ENCODE peak calls at places on chromosomes 13 and 19, in four cellular contexts. G is left ventricle myocardium inferior, D is AG04450, W is tibial nerve. B is an unnamed sample.

GRCh38 chr19:6459356-6460098 is at the start of gene SLC25A23:
- DNase-seq in G (peak), D (peak), W (peak), B (no peak)

GRCh38 chr19:4369888-4370260 is 26.5 kb downstream of the MPND start:
- DNase-seq in G (no peak), D (no peak), W (no peak), B (no peak)

GRCh38 chr19:55091126-55091910 is 15.6 kb downstream of the EPS8L1 start:
- DNase-seq in G (no peak), D (no peak), W (no peak), B (no peak)

GRCh38 chr13:29496241-29496712 is 99.2 kb downstream of the SLC7A1 start:
- DNase-seq in G (peak), D (no peak), W (no peak), B (no peak)

GRCh38 chr13:23960566-23961156 is 63.4 kb upstream of the C1QTNF9B start:
- DNase-seq in G (no peak), D (no peak), W (peak), B (no peak)

GRCh38 chr19:52297601-52298358 is 811 bp downstream of the ZNF480 start:
- DNase-seq in G (no peak), D (no peak), W (no peak), B (no peak)

GRCh38 chr19:37333457-37333856 is 37.4 kb upstream of the ZNF527 start:
- DNase-seq in G (no peak), D (no peak), W (no peak), B (no peak)

GRCh38 chr13:106102776-106103175 is 432.7 kb downstream of the EFNB2 start:
- DNase-seq in G (no peak), D (no peak), W (no peak), B (no peak)

GRCh38 chr13:90336507-90336906 is 1011.0 kb upstream of the MIR17HG start:
- DNase-seq in G (no peak), D (no peak), W (no peak), B (no peak)

GRCh38 chr13:77267362-77267761 is 59.5 kb downstream of the MYCBP2 start:
- DNase-seq in G (no peak), D (no peak), W (no peak), B (no peak)

GRCh38 chr19:16591803-16592556 is 19.8 kb upstream of the SLC35E1 start:
- DNase-seq in G (no peak), D (no peak), W (no peak), B (no peak)
- H3K27ac ChIP-seq in G (no peak), D (no peak), W (no peak), B (no peak)

GRCh38 chr13:99984463-99985242 is 3.1 kb downstream of the ZIC2 start:
- DNase-seq in G (no peak), D (no peak), W (no peak), B (no peak)
- H3K27ac ChIP-seq in G (no peak), D (no peak), W (no peak), B (no peak)

DNA sequence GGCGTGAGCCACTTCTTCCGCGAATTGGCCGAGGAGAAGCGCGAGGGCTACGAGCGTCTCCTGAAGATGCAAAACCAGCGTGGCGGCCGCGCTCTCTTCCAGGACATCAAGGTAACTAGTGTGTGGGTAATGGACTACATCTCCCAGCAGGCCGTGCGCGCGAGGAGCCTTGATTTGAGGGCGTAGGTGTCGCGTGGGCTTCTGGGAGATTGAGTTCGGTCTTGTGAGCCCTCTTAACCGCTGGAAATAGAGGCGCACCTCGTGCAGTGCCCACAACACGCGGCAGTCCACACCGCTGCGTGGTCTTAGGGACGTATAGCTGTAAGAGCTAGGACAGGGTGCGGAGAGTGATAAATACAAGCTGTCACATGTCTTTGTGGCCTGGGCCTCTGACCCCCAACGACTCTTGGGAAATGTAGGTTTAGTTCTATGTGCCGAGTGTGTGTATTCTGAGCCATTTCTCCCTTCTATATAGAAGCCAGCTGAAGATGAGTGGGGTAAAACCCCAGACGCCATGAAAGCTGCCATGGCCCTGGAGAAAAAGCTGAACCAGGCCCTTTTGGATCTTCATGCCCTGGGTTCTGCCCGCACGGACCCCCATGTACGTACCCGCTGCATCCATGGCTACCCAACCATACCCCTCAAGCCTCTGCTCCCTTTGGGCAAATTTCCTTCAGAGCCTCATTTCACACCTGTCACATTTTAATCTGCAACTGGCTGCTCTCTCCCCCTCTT is 864 bp downstream of the FTL start:
- DNase-seq in G (peak), D (no peak), W (peak), B (peak)
- H3K27ac ChIP-seq in G (peak), D (peak), W (peak), B (peak)

DNA sequence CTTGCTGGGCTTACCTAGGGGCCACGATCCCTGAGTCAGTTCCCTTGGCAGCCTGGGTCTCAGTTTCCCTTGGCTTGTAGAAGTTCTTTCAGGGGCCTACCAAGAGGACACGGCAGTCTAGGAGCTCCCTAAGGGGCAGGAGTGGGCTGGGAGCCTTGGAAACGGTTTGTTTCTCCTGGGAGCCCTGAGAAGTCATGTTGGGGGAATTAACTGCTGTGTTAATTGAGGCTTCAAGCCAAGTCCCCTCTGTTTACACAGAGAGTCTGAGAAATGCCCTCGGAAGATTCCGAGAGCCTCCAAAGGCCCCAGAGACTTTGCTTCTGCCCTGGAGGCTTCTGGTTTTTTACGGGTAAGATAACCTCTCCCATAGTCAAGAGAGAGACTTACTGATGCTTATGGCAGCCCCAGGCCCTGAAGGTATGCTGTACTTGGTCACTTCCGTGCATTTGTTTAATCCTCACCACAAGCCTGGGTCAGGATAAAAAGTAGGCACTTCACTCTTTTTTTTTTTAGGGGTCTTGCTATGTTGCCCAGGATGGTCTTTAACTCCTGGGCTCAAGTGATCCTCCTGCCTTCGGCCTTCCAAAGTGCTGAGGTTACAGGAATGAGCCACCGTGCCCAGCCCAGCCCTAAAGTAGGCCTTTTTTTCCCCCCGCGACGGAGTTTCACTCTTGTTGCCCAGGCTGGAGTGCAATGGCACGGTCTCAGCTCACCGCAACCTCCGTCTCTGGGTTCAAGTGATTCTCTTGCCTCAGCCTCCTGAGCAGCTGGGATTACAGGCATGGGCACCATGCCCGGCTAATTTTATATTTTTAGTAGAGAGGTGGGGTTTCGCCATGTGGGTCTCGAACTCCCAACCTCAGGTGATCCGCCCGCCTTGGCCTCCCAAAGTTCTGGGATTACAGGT is 15.1 kb downstream of the IER2 start:
- DNase-seq in G (no peak), D (no peak), W (no peak), B (no peak)
- H3K27ac ChIP-seq in G (peak), D (peak), W (peak), B (peak)

GRCh38 chr19:38735257-38735686 is 9.0 kb downstream of the CAPN12 start:
- DNase-seq in G (no peak), D (no peak), W (no peak), B (no peak)
- H3K27ac ChIP-seq in G (peak), D (no peak), W (peak), B (no peak)

GRCh38 chr19:34448191-34448590 is 20.0 kb downstream of the UBA2 start:
- DNase-seq in G (no peak), D (no peak), W (no peak), B (no peak)
- H3K27ac ChIP-seq in G (no peak), D (no peak), W (no peak), B (no peak)

DNA sequence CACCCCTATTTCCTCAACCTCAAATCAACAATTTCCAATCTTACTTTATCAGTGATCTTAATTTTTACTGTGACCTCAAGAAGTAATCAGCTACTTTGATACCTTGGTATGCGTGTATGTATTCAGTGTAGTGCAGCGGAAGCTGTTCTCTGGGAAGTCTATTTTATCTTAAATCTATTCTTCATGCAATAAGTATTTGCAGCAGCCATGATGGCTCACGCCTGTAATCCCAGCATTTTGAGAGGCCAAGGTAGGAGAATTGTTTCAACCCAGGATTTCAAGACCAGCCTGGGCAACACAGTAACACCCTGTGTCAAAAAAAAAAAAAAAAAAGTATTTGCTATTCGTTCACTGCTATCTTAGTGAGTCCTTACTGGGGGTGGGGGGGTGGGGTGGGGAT is 6.5 kb downstream of the SLC25A30 start:
- DNase-seq in G (no peak), D (no peak), W (no peak), B (no peak)
- H3K27ac ChIP-seq in G (peak), D (no peak), W (no peak), B (no peak)

GRCh38 chr19:16889883-16890460 is 1.2 kb downstream of the F2RL3 start:
- DNase-seq in G (no peak), D (no peak), W (no peak), B (no peak)

GRCh38 chr19:16888629-16889371 is at the start of gene F2RL3:
- DNase-seq in G (peak), D (no peak), W (no peak), B (peak)

GRCh38 chr19:16886305-16886880 is 2.4 kb upstream of the F2RL3 start:
- DNase-seq in G (peak), D (no peak), W (peak), B (no peak)

GRCh38 chr19:16889429-16889882 is 657 bp downstream of the F2RL3 start:
- DNase-seq in G (peak), D (no peak), W (no peak), B (no peak)

GRCh38 chr19:16887353-16888265 is 1.2 kb upstream of the F2RL3 start:
- DNase-seq in G (no peak), D (no peak), W (no peak), B (no peak)
- H3K27ac ChIP-seq in G (peak), D (no peak), W (no peak), B (no peak)

GRCh38 chr19:16143399-16144215 is at the start of gene HSH2D:
- DNase-seq in G (peak), D (no peak), W (no peak), B (no peak)
- H3K27ac ChIP-seq in G (no peak), D (no peak), W (no peak), B (no peak)

GRCh38 chr19:1674293-1674679 is 21.9 kb upstream of the TCF3 start:
- DNase-seq in G (no peak), D (no peak), W (no peak), B (no peak)
- H3K27ac ChIP-seq in G (no peak), D (no peak), W (no peak), B (no peak)

B was measured in SJSA1.